ENCODE peak calls at places on chromosomes 11 and 22, in ten cellular contexts. J is stomach; P is heart right ventricle; Q is brain microvascular endothelial cell; S is thoracic aorta; W is fibroblast of lung; T is dorsolateral prefrontal cortex; A is tibial artery; F is CD8-positive, alpha-beta T cell; I is body of pancreas. M is an unnamed sample.

GRCh38 chr22:39090426-39091064 is 6.5 kb upstream of the APOBEC3H start:
- DNase-seq in J (peak; percentile 53), P (no peak), Q (no peak), S (no peak), W (no peak), T (no peak), A (no peak), F (peak; percentile 93), I (peak; percentile 16), M (peak; percentile 73)

GRCh38 chr22:47372111-47372581 is 609.7 kb downstream of the TBC1D22A start:
- DNase-seq in J (peak; percentile 24), P (no peak), Q (no peak), S (no peak), W (no peak), T (no peak), A (no peak), F (no peak), I (no peak), M (no peak)

GRCh38 chr22:23834830-23835772 is 3.7 kb downstream of the DERL3 start:
- DNase-seq in J (peak; percentile 64), P (peak; percentile 73), Q (no peak), S (no peak), W (no peak), T (peak; percentile 79), A (peak; percentile 74), F (no peak), I (peak; percentile 80), M (no peak)

GRCh38 chr11:116353517-116353916 is 419.3 kb downstream of the BUD13 start:
- DNase-seq in J (no peak), P (no peak), Q (no peak), S (no peak), W (no peak), T (no peak), A (no peak), F (no peak), I (peak; percentile 50), M (peak; percentile 18)

GRCh38 chr22:42425989-42426355 is 6.2 kb downstream of the NFAM1 start:
- DNase-seq in J (no peak), P (no peak), Q (no peak), S (no peak), W (no peak), T (no peak), A (no peak), F (no peak), I (no peak), M (no peak)

GRCh38 chr22:31302021-31302420 is 9.7 kb upstream of the PIK3IP1 start:
- DNase-seq in J (no peak), P (no peak), Q (no peak), S (no peak), W (no peak), T (no peak), A (no peak), F (no peak), I (no peak), M (no peak)

GRCh38 chr11:134819026-134819425 is 407.0 kb upstream of the B3GAT1 start:
- DNase-seq in J (no peak), P (no peak), Q (no peak), S (no peak), W (no peak), T (no peak), A (no peak), F (no peak), I (no peak), M (no peak)

GRCh38 chr22:48734359-48734758 is 1093.3 kb downstream of the BRD1 start:
- DNase-seq in J (no peak), P (no peak), Q (no peak), S (no peak), W (no peak), T (peak; percentile 35), A (no peak), F (no peak), I (no peak), M (no peak)

GRCh38 chr11:112861356-112861755 is 99.9 kb upstream of the NCAM1 start:
- DNase-seq in J (no peak), P (no peak), Q (no peak), S (no peak), W (no peak), T (no peak), A (no peak), F (no peak), I (no peak), M (no peak)

GRCh38 chr11:72430743-72431570 is 3.4 kb downstream of the CLPB start:
- DNase-seq in J (peak; percentile 47), P (no peak), Q (peak; percentile 33), S (no peak), W (peak; percentile 49), T (no peak), A (no peak), F (peak; percentile 29), I (peak; percentile 45), M (peak; percentile 42)

GRCh38 chr11:57504511-57504910 is 11.0 kb downstream of the SLC43A1 start:
- DNase-seq in J (no peak), P (no peak), Q (no peak), S (no peak), W (no peak), T (no peak), A (no peak), F (no peak), I (no peak), M (no peak)

GRCh38 chr11:72831521-72832300 is 17.5 kb downstream of the ATG16L2 start:
- DNase-seq in J (peak; percentile 85), P (peak; percentile 87), Q (peak; percentile 63), S (peak; percentile 63), W (peak; percentile 54), T (peak; percentile 83), A (peak; percentile 94), F (peak; percentile 49), I (peak; percentile 88), M (peak; percentile 68)

GRCh38 chr11:8872017-8872416 is 39.0 kb upstream of the AKIP1 start:
- DNase-seq in J (peak; percentile 28), P (no peak), Q (no peak), S (no peak), W (no peak), T (no peak), A (no peak), F (no peak), I (no peak), M (no peak)

DNA sequence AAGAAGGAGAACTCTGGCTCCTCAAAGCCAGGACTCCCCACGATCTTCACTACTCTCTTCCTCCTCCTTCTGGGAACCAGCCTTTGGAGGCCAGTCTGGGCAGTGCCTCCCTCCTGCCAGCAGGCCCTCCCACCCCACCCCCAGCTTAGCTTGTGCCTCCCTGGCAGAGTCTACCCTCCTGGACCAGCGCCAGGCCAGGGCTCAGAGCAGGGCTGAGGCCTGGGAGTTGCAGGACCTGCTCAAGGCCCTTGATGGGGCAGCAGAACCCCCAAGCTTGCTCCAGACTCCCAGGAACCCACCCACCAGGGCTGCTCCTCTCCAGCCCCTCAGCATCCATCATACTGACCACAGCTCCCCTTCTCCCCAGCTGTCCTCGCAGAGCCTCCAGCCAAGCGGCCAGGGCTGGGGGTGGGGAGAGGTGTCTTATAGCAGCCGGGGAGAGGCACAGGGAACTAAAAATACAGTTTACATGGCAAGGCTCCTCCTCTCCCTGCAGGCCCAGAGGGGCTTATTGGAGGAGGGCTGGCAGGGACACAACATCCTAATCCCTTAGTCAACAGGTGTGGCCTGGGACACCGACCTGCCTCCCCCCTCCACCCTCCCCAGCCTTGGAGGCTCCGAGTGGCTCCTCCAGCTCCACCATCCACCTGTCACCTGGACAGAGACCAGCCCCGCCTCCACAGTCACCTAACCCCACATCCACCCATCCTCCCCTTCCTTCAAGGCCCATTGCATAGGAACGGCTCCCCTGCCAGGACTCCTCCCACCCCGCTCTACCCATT is 5.2 kb upstream of the MB start:
- DNase-seq in J (peak; percentile 46), P (peak; percentile 74), Q (no peak), S (no peak), W (no peak), T (no peak), A (no peak), F (no peak), I (peak; percentile 56), M (no peak)
- H3K27ac ChIP-seq in J (peak overlapping the region; percentile 20), P (peak overlapping the region; percentile 94), Q (no peak overlapping the region), S (no peak overlapping the region), W (no peak overlapping the region), T (no peak overlapping the region), A (no peak overlapping the region), F (no peak overlapping the region), I (peak overlapping the region; percentile 17), M (peak overlapping the region; percentile 56)

DNA sequence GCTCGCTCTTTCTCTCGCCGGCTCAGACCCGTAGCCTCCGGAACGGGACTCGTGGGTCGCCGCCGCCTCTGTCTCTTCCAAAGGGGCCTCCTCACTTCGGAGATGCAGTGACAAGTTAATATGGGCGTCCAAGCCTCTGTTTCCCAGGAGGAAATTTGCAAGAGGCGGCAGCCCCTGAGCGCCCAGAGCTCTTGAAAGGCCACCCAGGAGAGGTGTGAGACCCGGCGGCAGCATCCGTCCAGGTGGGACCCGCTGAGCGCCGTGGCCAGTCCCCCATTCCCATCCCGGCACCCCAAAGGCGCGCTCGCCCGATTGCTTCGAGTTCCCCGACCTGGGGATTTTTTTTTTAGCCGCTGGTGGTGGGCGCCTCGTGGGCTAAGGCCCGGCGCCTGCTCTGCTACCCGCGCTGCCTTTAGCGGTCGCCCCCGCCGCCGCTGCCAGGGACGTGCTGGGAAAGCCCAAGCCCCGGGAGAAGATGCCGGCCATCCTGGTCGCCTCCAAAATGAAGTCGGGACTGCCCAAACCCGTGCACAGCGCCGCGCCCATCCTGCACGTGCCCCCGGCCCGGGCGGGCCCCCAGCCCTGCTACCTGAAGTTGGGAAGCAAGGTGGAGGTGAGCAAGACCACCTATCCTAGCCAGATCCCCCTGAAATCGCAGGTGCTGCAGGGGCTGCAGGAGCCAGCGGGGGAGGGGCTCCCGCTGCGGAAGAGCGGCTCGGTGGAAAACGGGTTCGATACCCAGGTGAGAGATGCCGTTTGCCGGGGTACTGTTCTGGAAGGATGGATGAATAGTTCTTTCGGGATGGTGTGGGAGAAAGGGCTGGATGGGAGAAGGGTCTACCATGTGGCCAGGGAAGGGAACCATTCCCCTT is 820 bp downstream of the NAV2 start:
- DNase-seq in J (no peak), P (peak; percentile 31), Q (peak; percentile 4), S (no peak), W (no peak), T (no peak), A (no peak), F (no peak), I (peak; percentile 23), M (no peak)
- TF ChIP-seq CTCF in J (no peak), P (no peak), Q (no peak), S (no peak), W (no peak), T (no peak), A (no peak), F (no peak), I (no peak), M (no peak)

GRCh38 chr11:13010737-13011342 is 1.7 kb downstream of the RASSF10 start:
- DNase-seq in J (peak; percentile 48), P (no peak), Q (no peak), S (no peak), W (peak; percentile 14), T (no peak), A (no peak), F (peak; percentile 14), I (peak; percentile 39), M (no peak)
- H3K27ac ChIP-seq in J (peak overlapping the region; percentile 84), P (no peak overlapping the region), Q (no peak overlapping the region), S (no peak overlapping the region), W (no peak overlapping the region), T (no peak overlapping the region), A (no peak overlapping the region), F (no peak overlapping the region), I (no peak overlapping the region), M (no peak overlapping the region)

DNA sequence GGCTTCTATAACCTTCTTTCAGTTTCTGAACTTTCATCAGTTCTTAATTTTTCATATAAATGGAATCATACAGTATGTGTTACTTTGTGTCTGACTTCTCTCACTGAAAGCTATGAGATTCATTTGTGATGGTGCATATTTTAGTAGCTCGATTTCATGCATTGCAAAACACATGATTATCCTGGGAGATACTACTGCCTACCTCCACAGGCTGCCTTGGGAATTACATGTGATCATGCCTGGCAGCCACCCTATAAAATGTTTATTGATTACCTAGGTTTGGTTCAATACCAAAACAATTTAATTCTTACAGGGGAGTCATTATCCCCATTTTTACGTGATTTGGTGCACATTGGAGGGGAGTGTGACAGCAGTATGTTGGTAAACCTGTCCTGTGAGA is 34.1 kb upstream of the PAK1 start:
- DNase-seq in J (no peak), P (no peak), Q (no peak), S (no peak), W (no peak), T (no peak), A (no peak), F (no peak), I (no peak), M (no peak)
- TF ChIP-seq CTCF in J (no peak), P (no peak), Q (no peak), S (no peak), W (no peak), T (no peak), A (no peak), F (no peak), I (no peak), M (no peak)